ENCODE peak calls at places on chromosome 2, in ten cellular contexts. X is MM.1S, K is astrocyte, O is A549, J is mesenchymal stem cell, Q is neuronal stem cell, Z is IMR-90, A is OCI-LY7, L is GM23248, P is neural progenitor cell. D is an unnamed sample.

GRCh38 chr2:195763866-195764265 is 106.8 kb downstream of the SLC39A10 start:
- DNase-seq in X (no peak), K (no peak), O (no peak), J (no peak), Q (no peak), Z (peak; percentile 42), A (no peak), L (no peak), P (no peak), D (no peak)

GRCh38 chr2:119837759-119838158 is 78.0 kb downstream of the PTPN4 start:
- DNase-seq in X (no peak), K (no peak), O (no peak), J (no peak), Q (no peak), Z (no peak), A (no peak), L (no peak), P (no peak), D (no peak)

GRCh38 chr2:72278046-72278445 is 130.4 kb upstream of the CYP26B1 start:
- DNase-seq in X (no peak), K (peak; percentile 81), O (peak; percentile 46), J (peak; percentile 59), Q (no peak), Z (peak; percentile 79), A (no peak), L (peak; percentile 87), P (no peak), D (peak; percentile 14)

GRCh38 chr2:148615446-148615845 is 29.1 kb upstream of the EPC2 start:
- DNase-seq in X (no peak), K (no peak), O (no peak), J (peak; percentile 47), Q (no peak), Z (no peak), A (no peak), L (no peak), P (no peak), D (no peak)

GRCh38 chr2:43127208-43127940 is 99.0 kb downstream of the ZFP36L2 start:
- DNase-seq in X (peak; percentile 80), K (no peak), O (peak; percentile 72), J (no peak), Q (no peak), Z (no peak), A (peak; percentile 82), L (peak; percentile 50), P (peak; percentile 47), D (no peak)

GRCh38 chr2:109712746-109713145 is 81.4 kb upstream of the RGPD5 start:
- DNase-seq in X (no peak), K (no peak), O (no peak), J (no peak), Q (no peak), Z (no peak), A (no peak), L (no peak), P (no peak), D (no peak)

GRCh38 chr2:130393318-130393910 is 37.6 kb downstream of the PTPN18 start:
- DNase-seq in X (peak; percentile 34), K (peak; percentile 23), O (no peak), J (peak; percentile 18), Q (no peak), Z (peak; percentile 54), A (peak; percentile 3), L (no peak), P (no peak), D (peak; percentile 38)

GRCh38 chr2:75549401-75550253 is 11.1 kb downstream of the EVA1A start:
- DNase-seq in X (no peak), K (no peak), O (no peak), J (no peak), Q (no peak), Z (no peak), A (no peak), L (no peak), P (no peak), D (no peak)

DNA sequence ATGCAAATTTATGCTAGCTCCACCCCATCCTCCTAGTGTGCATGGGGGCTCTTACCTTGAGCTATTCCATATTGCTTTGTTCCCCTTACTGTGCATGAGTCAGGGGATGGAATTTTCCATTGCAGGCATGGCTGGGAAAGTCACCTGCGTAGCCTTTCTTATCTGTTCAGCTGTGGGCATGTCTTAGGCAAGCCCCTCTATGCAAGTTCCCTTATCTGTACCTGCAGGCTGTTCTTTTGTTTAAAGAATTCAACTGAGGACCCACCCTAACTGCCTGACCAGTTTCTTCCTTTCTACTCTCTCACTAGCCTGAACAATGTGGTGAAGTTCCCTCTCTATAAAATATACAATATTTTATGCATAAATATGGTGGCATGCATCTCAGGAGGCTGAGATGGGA is 54.2 kb upstream of the CDCA7 start:
- DNase-seq in X (no peak), K (no peak), O (no peak), J (no peak), Q (no peak), Z (no peak), A (no peak), L (no peak), P (no peak), D (peak; percentile 18)
- H3K9me3 ChIP-seq in X (no peaks in the 10 kb centered on the region), K (peaks cover 12% of the 10 kb centered on the region), O (peaks cover 23% of the 10 kb centered on the region), J (peaks cover 43% of the 10 kb centered on the region), Q (peaks cover 23% of the 10 kb centered on the region), Z (peaks cover 24% of the 10 kb centered on the region), A (no peaks in the 10 kb centered on the region), L (no peaks in the 10 kb centered on the region), P (peaks cover 20% of the 10 kb centered on the region), D (peaks cover 17% of the 10 kb centered on the region)

GRCh38 chr2:172230783-172231446 is 128.2 kb upstream of the DLX2 start:
- DNase-seq in X (no peak), K (peak; percentile 47), O (no peak), J (no peak), Q (no peak), Z (no peak), A (no peak), L (no peak), P (no peak), D (no peak)

GRCh38 chr2:172231508-172231907 is 128.8 kb upstream of the DLX2 start:
- DNase-seq in X (no peak), K (no peak), O (no peak), J (no peak), Q (no peak), Z (no peak), A (no peak), L (no peak), P (no peak), D (no peak)

GRCh38 chr2:172228177-172228785 is 125.6 kb upstream of the DLX2 start:
- DNase-seq in X (no peak), K (no peak), O (no peak), J (no peak), Q (no peak), Z (no peak), A (no peak), L (no peak), P (no peak), D (no peak)

GRCh38 chr2:172229125-172229524 is 126.4 kb upstream of the DLX2 start:
- DNase-seq in X (no peak), K (no peak), O (no peak), J (no peak), Q (no peak), Z (no peak), A (no peak), L (no peak), P (no peak), D (no peak)

DNA sequence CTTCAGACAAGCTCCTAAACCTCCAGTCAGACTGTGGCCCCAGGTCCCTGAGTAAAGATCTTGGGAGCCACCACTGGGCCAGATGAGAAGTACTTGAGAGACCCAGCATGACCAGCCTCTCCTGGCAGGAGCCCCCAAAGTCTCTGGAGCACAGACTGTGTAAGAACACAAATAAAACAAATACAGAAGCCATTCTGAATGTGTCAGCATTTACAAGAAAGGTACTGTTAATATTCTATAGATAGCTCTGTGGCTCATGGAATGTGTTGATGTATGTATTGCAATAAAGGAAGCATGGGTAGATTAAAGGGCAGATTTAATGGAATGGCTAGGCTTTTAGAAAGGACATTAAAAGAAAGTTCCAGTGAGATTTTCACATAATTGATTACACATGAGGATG is 127.6 kb upstream of the DLX2 start:
- DNase-seq in X (no peak), K (no peak), O (no peak), J (no peak), Q (no peak), Z (no peak), A (no peak), L (no peak), P (no peak), D (no peak)
- H3K4me2 ChIP-seq in X (no peak overlapping the region), K (no peak overlapping the region), O (no peak overlapping the region), J (no peak overlapping the region), Q (no peak overlapping the region), Z (no peak overlapping the region), A (no peak overlapping the region), L (no peak overlapping the region), P (no peak overlapping the region), D (no peak overlapping the region)

DNA sequence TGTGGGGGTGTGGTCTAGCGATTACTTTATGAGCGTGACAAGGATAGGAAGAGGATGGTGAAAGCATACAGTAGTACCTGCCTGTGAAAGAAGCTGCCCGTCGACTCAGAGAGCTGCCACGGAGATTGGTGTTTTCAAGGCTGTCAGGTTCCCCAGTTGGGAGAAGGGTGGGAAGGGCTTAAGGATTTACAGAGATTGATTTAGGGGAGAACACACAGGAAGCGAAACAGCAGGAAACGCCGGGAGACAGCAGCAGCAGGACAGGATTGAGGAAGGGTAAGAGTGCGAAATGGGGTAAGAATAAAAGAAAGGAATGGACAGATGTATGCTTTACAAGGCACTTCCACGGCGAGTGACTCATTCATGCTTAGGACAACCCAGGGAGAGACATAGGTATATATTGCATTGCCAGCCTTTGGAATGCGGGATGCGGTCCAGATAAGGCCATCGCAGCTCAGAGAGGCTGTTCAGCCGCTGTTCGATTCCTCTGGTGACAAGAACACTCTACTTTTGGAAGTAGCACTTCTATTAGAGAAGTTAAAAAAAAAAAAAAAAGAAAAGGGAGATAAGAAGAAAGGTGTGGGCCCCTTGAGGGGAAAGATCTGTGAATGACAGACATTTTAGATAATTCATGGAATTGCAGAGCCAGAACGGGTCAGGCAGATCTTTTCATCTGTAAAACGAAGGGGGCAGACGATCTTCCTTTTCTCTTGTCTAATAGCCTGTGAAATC is 946 bp upstream of the NCOA1 start:
- DNase-seq in X (peak; percentile 10), K (peak; percentile 23), O (peak; percentile 55), J (peak; percentile 69), Q (peak; percentile 20), Z (peak; percentile 46), A (no peak), L (peak; percentile 62), P (peak; percentile 56), D (peak; percentile 73)
- H3K4me3 ChIP-seq in X (peak overlapping the region; percentile 70), K (peak overlapping the region; percentile 46), O (peak overlapping the region; percentile 93), J (no peak overlapping the region), Q (peak overlapping the region; percentile 87), Z (peak overlapping the region; percentile 94), A (peak overlapping the region; percentile 70), L (peak overlapping the region; percentile 70), P (peak overlapping the region; percentile 70), D (peak overlapping the region; percentile 31)

GRCh38 chr2:209495855-209496585 is 72.2 kb downstream of the MAP2 start:
- DNase-seq in X (no peak), K (peak; percentile 99), O (peak; percentile 90), J (peak; percentile 94), Q (no peak), Z (peak; percentile 98), A (no peak), L (peak; percentile 96), P (no peak), D (peak; percentile 80)

GRCh38 chr2:209496586-209496982 is 72.7 kb downstream of the MAP2 start:
- DNase-seq in X (no peak), K (peak; percentile 73), O (no peak), J (no peak), Q (no peak), Z (peak; percentile 40), A (no peak), L (peak; percentile 55), P (no peak), D (no peak)

GRCh38 chr2:209499071-209499470 is 75.2 kb downstream of the MAP2 start:
- DNase-seq in X (no peak), K (peak; percentile 30), O (peak; percentile 27), J (no peak), Q (no peak), Z (peak; percentile 36), A (no peak), L (no peak), P (no peak), D (no peak)

GRCh38 chr2:209501579-209501978 is 77.7 kb downstream of the MAP2 start:
- DNase-seq in X (no peak), K (no peak), O (no peak), J (no peak), Q (no peak), Z (no peak), A (no peak), L (no peak), P (no peak), D (no peak)

DNA sequence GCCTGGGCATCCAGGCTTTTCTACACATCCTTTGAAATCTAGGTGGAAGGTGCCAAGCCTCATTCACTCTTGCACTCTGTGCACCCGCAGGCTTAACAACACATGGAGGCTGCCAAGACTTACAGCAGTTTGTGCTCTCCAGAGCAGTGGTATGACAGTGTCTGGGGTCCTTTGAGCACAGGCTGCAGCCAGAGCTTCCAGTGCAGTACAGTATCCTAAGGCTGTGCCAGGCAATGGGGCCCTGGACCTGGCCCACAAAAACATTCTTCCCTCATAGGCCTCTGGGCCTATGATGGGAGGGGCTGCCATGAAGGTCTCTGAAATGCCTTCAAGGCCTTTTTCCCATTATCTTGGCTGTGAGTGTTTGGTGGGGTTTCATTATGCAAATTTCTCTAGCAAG is 74.7 kb downstream of the MAP2 start:
- DNase-seq in X (no peak), K (no peak), O (no peak), J (no peak), Q (no peak), Z (no peak), A (no peak), L (no peak), P (no peak), D (no peak)
- H3K9me3 ChIP-seq in X (no peaks in the 10 kb centered on the region), K (no peaks in the 10 kb centered on the region), O (peaks cover 14% of the 10 kb centered on the region), J (peaks cover 6% of the 10 kb centered on the region), Q (peaks cover 19% of the 10 kb centered on the region), Z (peaks cover 6% of the 10 kb centered on the region), A (no peaks in the 10 kb centered on the region), L (no peaks in the 10 kb centered on the region), P (no peaks in the 10 kb centered on the region), D (no peaks in the 10 kb centered on the region)